ENCODE peak calls at places on chromosomes 16 and 17, in seven cellular contexts. N is mesenchymal stem cell, A is H9, R is IMR-90, D is mesendoderm, I is H1, L is trophoblast cell. W is an unnamed sample.

GRCh38 chr16:24102120-24102740 is 153.9 kb upstream of the CACNG3 start:
- DNase-seq in I (no peak), A (no peak), N (no peak), R (no peak), L (no peak), D (peak; percentile 32), W (no peak)

GRCh38 chr17:70407501-70407900 is 238.2 kb downstream of the KCNJ2 start:
- DNase-seq in R (peak; percentile 1), D (no peak), A (no peak), L (no peak), I (no peak), N (peak; percentile 60), W (no peak)

GRCh38 chr16:74071996-74072559 is 224.5 kb upstream of the PSMD7 start:
- DNase-seq in L (no peak), I (no peak), D (no peak), A (no peak), R (no peak), N (no peak), W (no peak)

GRCh38 chr16:12470311-12471229 is 333.1 kb downstream of the CPPED1 start:
- DNase-seq in A (no peak), L (no peak), D (no peak), R (peak; percentile 71), N (no peak), I (no peak), W (no peak)

GRCh38 chr16:2147981-2148671 is at the start of gene RAB26:
- DNase-seq in R (peak; percentile 33), L (no peak), I (no peak), N (peak; percentile 53), A (peak; percentile 85), D (peak; percentile 86), W (peak; percentile 70)

GRCh38 chr17:5418858-5419355 is 555 bp downstream of the NUP88 start:
- DNase-seq in L (peak; percentile 32), R (peak; percentile 39), I (no peak), A (no peak), N (peak; percentile 65), D (peak; percentile 54), W (peak; percentile 20)

GRCh38 chr17:64491034-64491860 is 5.6 kb downstream of the POLG2 start:
- DNase-seq in A (no peak), I (no peak), R (peak; percentile 42), L (peak; percentile 42), N (peak; percentile 52), D (peak; percentile 42), W (no peak)

GRCh38 chr17:57178839-57179238 is 77.5 kb upstream of the MSI2 start:
- DNase-seq in R (no peak), A (no peak), L (no peak), D (no peak), I (no peak), N (no peak), W (no peak)

GRCh38 chr16:53154513-53154912 is 99.7 kb downstream of the CHD9 start:
- DNase-seq in N (no peak), D (no peak), A (no peak), I (no peak), L (no peak), R (no peak), W (no peak)

GRCh38 chr16:49956915-49957314 is 68.1 kb upstream of the CNEP1R1 start:
- DNase-seq in R (no peak), L (no peak), N (no peak), A (no peak), D (no peak), I (no peak), W (no peak)

DNA sequence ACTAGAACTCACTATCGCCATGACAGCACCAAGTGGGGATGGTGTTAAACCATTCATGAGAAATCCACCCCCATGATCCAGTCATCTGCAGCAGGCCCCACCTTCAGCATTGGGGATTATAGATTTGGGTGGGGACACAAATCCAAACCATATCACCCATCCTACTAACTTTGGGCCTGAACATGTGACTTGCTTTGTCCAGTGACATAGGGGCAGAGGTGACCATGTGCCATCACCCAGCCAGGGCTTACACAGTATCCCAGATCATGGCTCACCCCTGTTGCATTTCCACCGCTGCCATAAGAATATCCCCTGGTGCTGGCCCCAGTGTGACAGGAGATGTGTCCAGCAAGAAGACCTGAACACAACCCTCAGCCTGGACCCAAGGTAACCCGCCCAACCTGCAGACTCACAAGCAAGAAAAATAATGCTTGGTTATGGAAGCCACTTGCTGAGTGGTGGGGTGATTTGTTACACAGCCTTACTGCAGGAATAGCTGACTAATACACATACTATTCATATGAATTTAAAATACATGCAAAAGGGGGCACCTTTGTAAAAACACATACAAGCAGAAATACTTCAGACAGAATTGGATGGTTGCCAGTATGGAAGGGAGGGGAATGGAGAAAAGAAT is 130.9 kb downstream of the GSG1L start:
- DNase-seq in A (no peak), N (no peak), R (no peak), D (no peak), I (no peak), L (no peak), W (no peak)
- H3K23ac ChIP-seq in A (no peak overlapping the region), N (no peak overlapping the region), R (no peak overlapping the region), D (no peak overlapping the region), I (no peak overlapping the region), L (no peak overlapping the region), W (no peak overlapping the region)

GRCh38 chr17:50564916-50565315 is 4.4 kb downstream of the CACNA1G start:
- DNase-seq in D (peak; percentile 45), A (no peak), N (peak; percentile 59), R (peak; percentile 56), I (no peak), L (peak; percentile 22), W (no peak)
- H3K9ac ChIP-seq in D (no peak overlapping the region), A (no peak overlapping the region), N (peak overlapping the region; percentile 82), R (no peak overlapping the region), I (no peak overlapping the region), L (no peak overlapping the region), W (no peak overlapping the region)

GRCh38 chr17:7720125-7720524 is 2.6 kb downstream of the DNAH2 start:
- DNase-seq in D (peak; percentile 40), R (no peak), N (no peak), L (no peak), A (no peak), I (no peak), W (no peak)

GRCh38 chr17:7717756-7718350 is 309 bp downstream of the DNAH2 start:
- DNase-seq in D (no peak), N (peak; percentile 56), I (no peak), R (no peak), L (no peak), A (peak; percentile 31), W (no peak)

GRCh38 chr17:7716901-7717755 is at the start of gene DNAH2:
- DNase-seq in A (peak; percentile 98), I (peak; percentile 91), R (peak; percentile 90), N (peak; percentile 92), D (peak; percentile 97), L (peak; percentile 35), W (peak; percentile 97)

GRCh38 chr17:7721612-7722011 is 4.1 kb downstream of the DNAH2 start:
- DNase-seq in N (no peak), I (no peak), A (no peak), D (no peak), L (no peak), R (no peak), W (no peak)

DNA sequence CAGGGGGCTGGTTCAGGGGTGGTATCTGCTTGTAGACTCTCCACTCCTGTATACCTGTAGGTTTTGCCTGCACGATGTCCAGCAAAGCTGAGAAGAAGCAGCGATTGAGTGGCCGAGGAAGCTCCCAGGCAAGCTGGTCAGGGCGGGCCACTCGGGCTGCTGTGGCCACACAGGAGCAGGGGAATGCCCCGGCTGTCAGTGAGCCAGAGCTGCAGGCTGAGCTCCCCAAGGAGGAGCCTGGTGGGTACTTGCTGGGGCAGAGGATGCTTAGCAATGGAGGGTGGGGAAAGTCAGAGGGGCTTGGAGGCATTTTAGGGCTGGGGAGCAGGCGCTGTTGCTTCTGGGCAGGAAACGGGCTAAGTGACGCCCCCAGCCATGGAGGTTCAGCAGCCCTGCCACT is 2.1 kb downstream of the DNAH2 start:
- DNase-seq in I (no peak), D (no peak), A (no peak), R (no peak), N (no peak), L (no peak), W (no peak)
- H3K23ac ChIP-seq in I (no peak overlapping the region), D (no peak overlapping the region), A (no peak overlapping the region), R (no peak overlapping the region), N (no peak overlapping the region), L (no peak overlapping the region), W (no peak overlapping the region)

GRCh38 chr16:679808-680624 is at the start of gene STUB1:
- DNase-seq in A (peak; percentile 95), R (peak; percentile 80), D (peak; percentile 94), I (peak; percentile 64), N (peak; percentile 90), L (peak; percentile 74), W (peak; percentile 87)

GRCh38 chr16:680967-681745 is 946 bp downstream of the STUB1 start:
- DNase-seq in L (peak; percentile 43), D (no peak), I (no peak), A (no peak), R (peak; percentile 49), N (peak; percentile 58), W (no peak)

GRCh38 chr16:681746-682427 is 1.7 kb downstream of the STUB1 start:
- DNase-seq in N (no peak), D (no peak), L (no peak), R (no peak), A (no peak), I (no peak), W (no peak)

GRCh38 chr16:678858-679807 is 1.1 kb upstream of the STUB1 start:
- DNase-seq in N (peak; percentile 67), R (peak; percentile 30), D (peak; percentile 86), I (no peak), L (peak; percentile 55), A (peak; percentile 84), W (peak; percentile 63)

DNA sequence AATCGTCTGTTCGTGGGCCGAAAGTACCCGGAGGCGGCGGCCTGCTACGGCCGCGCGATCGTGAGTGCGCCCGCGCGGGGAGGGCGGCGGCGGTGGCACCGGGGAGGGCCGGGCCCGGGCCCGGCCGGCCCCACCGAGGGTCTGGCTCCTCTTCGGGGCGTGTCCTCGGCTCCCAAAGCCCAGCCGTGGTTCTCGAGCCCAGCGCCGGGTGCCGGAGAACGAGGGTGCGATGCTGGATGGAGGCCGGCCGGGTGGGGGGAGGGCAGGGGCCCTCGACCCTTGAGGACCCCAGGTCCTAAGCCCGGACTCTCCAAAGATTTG is 375 bp downstream of the STUB1 start:
- DNase-seq in I (no peak), R (no peak), A (no peak), D (no peak), N (no peak), L (no peak), W (no peak)
- H3K9ac ChIP-seq in I (peak overlapping the region; percentile 13), R (peak overlapping the region; percentile 80), A (peak overlapping the region; percentile 14), D (peak overlapping the region; percentile 94), N (peak overlapping the region; percentile 94), L (peak overlapping the region; percentile 90), W (peak overlapping the region; percentile 94)

GRCh38 chr17:75239214-75239613 is 22.2 kb downstream of the GGA3 start:
- DNase-seq in L (no peak), I (no peak), R (no peak), D (no peak), A (no peak), N (no peak), W (no peak)
- H3K23ac ChIP-seq in L (no peak overlapping the region), I (no peak overlapping the region), R (no peak overlapping the region), D (no peak overlapping the region), A (no peak overlapping the region), N (no peak overlapping the region), W (no peak overlapping the region)

GRCh38 chr16:3525951-3526350 is 25.1 kb downstream of the CLUAP1 start:
- DNase-seq in L (no peak), R (no peak), I (no peak), N (no peak), A (no peak), D (no peak), W (no peak)
- H3K9ac ChIP-seq in L (no peak overlapping the region), R (no peak overlapping the region), I (no peak overlapping the region), N (no peak overlapping the region), A (no peak overlapping the region), D (no peak overlapping the region), W (no peak overlapping the region)